ENCODE peak calls at places on chromosome 22, in eight cellular contexts. M, N, O, H, D, J, W and K are unnamed samples.

GRCh38 chr22:17562906-17563870 is at the start of gene SLC25A18:
- DNase-seq in M (no peak), N (no peak), O (no peak), H (no peak), D (no peak), J (no peak), W (no peak), K (no peak)

GRCh38 chr22:39825661-39826102 is 67.9 kb downstream of the ENTHD1 start:
- DNase-seq in M (no peak), N (no peak), O (no peak), H (no peak), D (no peak), J (no peak), W (no peak), K (no peak)

GRCh38 chr22:37292641-37293040 is 10.3 kb downstream of the CYTH4 start:
- DNase-seq in M (no peak), N (no peak), O (no peak), H (no peak), D (no peak), J (no peak), W (no peak), K (peak)

GRCh38 chr22:47102081-47102480 is 339.6 kb downstream of the TBC1D22A start:
- DNase-seq in M (no peak), N (no peak), O (no peak), H (no peak), D (no peak), J (no peak), W (no peak), K (no peak)

GRCh38 chr22:23695141-23695540 is 4.3 kb downstream of the RGL4 start:
- DNase-seq in M (no peak), N (no peak), O (no peak), H (no peak), D (no peak), J (no peak), W (no peak), K (no peak)

GRCh38 chr22:36872866-36873498 is 12.2 kb downstream of the NCF4 start:
- DNase-seq in M (no peak), N (no peak), O (no peak), H (no peak), D (no peak), J (no peak), W (no peak), K (no peak)

GRCh38 chr22:43356881-43357280 is 13.7 kb upstream of the SCUBE1 start:
- DNase-seq in M (no peak), N (no peak), O (no peak), H (no peak), D (no peak), J (no peak), W (no peak), K (no peak)

GRCh38 chr22:50403701-50404101 is 60.6 kb downstream of the PPP6R2 start:
- DNase-seq in M (peak), N (no peak), O (peak), H (peak), D (no peak), J (no peak), W (no peak), K (no peak)

GRCh38 chr22:50010676-50011446 is 1.7 kb downstream of the IL17REL start:
- DNase-seq in M (peak), N (no peak), O (no peak), H (no peak), D (no peak), J (peak), W (no peak), K (peak)

GRCh38 chr22:25845985-25846745 is 104.2 kb downstream of the MYO18B start:
- DNase-seq in M (no peak), N (no peak), O (no peak), H (no peak), D (no peak), J (no peak), W (no peak), K (no peak)

GRCh38 chr22:44313385-44314006 is 745 bp upstream of the SHISAL1 start:
- DNase-seq in M (no peak), N (no peak), O (no peak), H (no peak), D (no peak), J (no peak), W (no peak), K (no peak)

GRCh38 chr22:25048659-25049657 is 96.4 kb downstream of the KIAA1671 start:
- DNase-seq in M (peak), N (peak), O (no peak), H (peak), D (peak), J (peak), W (peak), K (peak)

GRCh38 chr22:37021041-37021440 is 1.5 kb downstream of the MPST start:
- DNase-seq in M (no peak), N (no peak), O (no peak), H (no peak), D (no peak), J (no peak), W (no peak), K (no peak)

GRCh38 chr22:39308614-39309363 is 10.6 kb downstream of the RPL3 start:
- DNase-seq in M (peak), N (peak), O (peak), H (no peak), D (peak), J (no peak), W (peak), K (no peak)

GRCh38 chr22:35376728-35377472 is 4.0 kb upstream of the HMOX1 start:
- DNase-seq in M (peak), N (peak), O (peak), H (peak), D (peak), J (no peak), W (peak), K (no peak)

GRCh38 chr22:32539631-32540449 is 65.2 kb downstream of the FBXO7 start:
- DNase-seq in M (no peak), N (no peak), O (no peak), H (no peak), D (no peak), J (no peak), W (no peak), K (no peak)

GRCh38 chr22:27240298-27240885 is 561.2 kb downstream of the MN1 start:
- DNase-seq in M (no peak), N (no peak), O (no peak), H (peak), D (no peak), J (no peak), W (no peak), K (no peak)

GRCh38 chr22:33088418-33088817 is 30.2 kb upstream of the SYN3 start:
- DNase-seq in M (no peak), N (no peak), O (no peak), H (no peak), D (no peak), J (no peak), W (no peak), K (no peak)

GRCh38 chr22:40001800-40002577 is 7.2 kb downstream of the FAM83F start:
- DNase-seq in M (no peak), N (no peak), O (no peak), H (no peak), D (peak), J (no peak), W (peak), K (no peak)

GRCh38 chr22:24285245-24285644 is 14.6 kb downstream of the SPECC1L start:
- DNase-seq in M (no peak), N (no peak), O (no peak), H (no peak), D (no peak), J (no peak), W (peak), K (no peak)

GRCh38 chr22:25232301-25232700 is 12.9 kb downstream of the CRYBB2 start:
- DNase-seq in M (no peak), N (no peak), O (no peak), H (no peak), D (peak), J (no peak), W (peak), K (no peak)

GRCh38 chr22:48445113-48445827 is 1382.4 kb downstream of the BRD1 start:
- DNase-seq in M (peak), N (no peak), O (no peak), H (no peak), D (no peak), J (no peak), W (no peak), K (peak)

GRCh38 chr22:25139062-25139461 is 60.6 kb upstream of the CRYBB3 start:
- DNase-seq in M (no peak), N (no peak), O (no peak), H (no peak), D (no peak), J (no peak), W (peak), K (no peak)

GRCh38 chr22:44037519-44038370 is 13.6 kb downstream of the PARVB start:
- DNase-seq in M (no peak), N (no peak), O (no peak), H (no peak), D (peak), J (no peak), W (peak), K (no peak)

GRCh38 chr22:38730411-38730871 is 24.7 kb downstream of the GTPBP1 start:
- DNase-seq in M (no peak), N (peak), O (peak), H (peak), D (no peak), J (no peak), W (no peak), K (no peak)

GRCh38 chr22:50360578-50360977 is 17.5 kb downstream of the PPP6R2 start:
- DNase-seq in M (no peak), N (no peak), O (no peak), H (no peak), D (no peak), J (no peak), W (no peak), K (no peak)

GRCh38 chr22:38981005-38981658 is 1.0 kb upstream of the APOBEC3B start:
- DNase-seq in M (no peak), N (no peak), O (no peak), H (peak), D (peak), J (no peak), W (peak), K (peak)

GRCh38 chr22:36979511-36979910 is 39.7 kb downstream of the TST start:
- DNase-seq in M (no peak), N (no peak), O (no peak), H (no peak), D (no peak), J (no peak), W (no peak), K (no peak)

GRCh38 chr22:49310354-49310753 is 517.3 kb downstream of the BRD1 start:
- DNase-seq in M (no peak), N (peak), O (no peak), H (no peak), D (no peak), J (peak), W (no peak), K (peak)

GRCh38 chr22:47175151-47175760 is 412.8 kb downstream of the TBC1D22A start:
- DNase-seq in M (no peak), N (peak), O (peak), H (no peak), D (no peak), J (no peak), W (peak), K (peak)

GRCh38 chr22:37630839-37631435 is 8.5 kb upstream of the SH3BP1 start:
- DNase-seq in M (no peak), N (peak), O (peak), H (no peak), D (no peak), J (no peak), W (no peak), K (peak)

GRCh38 chr22:17969732-17970131 is 54.6 kb downstream of the MICAL3 start:
- DNase-seq in M (no peak), N (no peak), O (no peak), H (no peak), D (peak), J (no peak), W (peak), K (no peak)

GRCh38 chr22:50688448-50688847 is 15.8 kb downstream of the SHANK3 start:
- DNase-seq in M (no peak), N (no peak), O (no peak), H (no peak), D (no peak), J (no peak), W (no peak), K (peak)

GRCh38 chr22:32752868-32753520 is 48.5 kb upstream of the TIMP3 start:
- DNase-seq in M (no peak), N (no peak), O (no peak), H (no peak), D (no peak), J (no peak), W (peak), K (no peak)

GRCh38 chr22:27879923-27880322 is 39.1 kb downstream of the PITPNB start:
- DNase-seq in M (no peak), N (no peak), O (no peak), H (no peak), D (peak), J (no peak), W (peak), K (no peak)

GRCh38 chr22:49701380-49702067 is 126.1 kb downstream of the BRD1 start:
- DNase-seq in M (no peak), N (no peak), O (no peak), H (no peak), D (no peak), J (no peak), W (no peak), K (no peak)

GRCh38 chr22:35819421-35819820 is 101.7 kb downstream of the APOL5 start:
- DNase-seq in M (no peak), N (no peak), O (no peak), H (no peak), D (no peak), J (no peak), W (no peak), K (no peak)

GRCh38 chr22:35582861-35583670 is 34.1 kb downstream of the MB start:
- DNase-seq in M (peak), N (no peak), O (no peak), H (peak), D (peak), J (peak), W (peak), K (no peak)

GRCh38 chr22:19957445-19957844 is 15.8 kb upstream of the TXNRD2 start:
- DNase-seq in M (peak), N (peak), O (no peak), H (no peak), D (no peak), J (no peak), W (no peak), K (peak)
- TF ChIP-seq CTCF in M (no peak), N (no peak), O (no peak), H (no peak), D (no peak), J (no peak), W (no peak), K (peak)

GRCh38 chr22:30969532-30970355 is 679 bp downstream of the TUG1 start:
- DNase-seq in M (no peak), N (no peak), O (peak), H (no peak), D (peak), J (peak), W (peak), K (no peak)

GRCh38 chr22:30968015-30968923 is at the start of gene MORC2:
- DNase-seq in M (peak), N (peak), O (no peak), H (peak), D (peak), J (no peak), W (peak), K (no peak)

GRCh38 chr22:30968924-30969531 is at the start of gene TUG1:
- DNase-seq in M (peak), N (peak), O (peak), H (peak), D (peak), J (peak), W (peak), K (peak)

GRCh38 chr22:30964858-30965257 is 3.7 kb downstream of the MORC2 start:
- DNase-seq in M (no peak), N (no peak), O (no peak), H (no peak), D (no peak), J (no peak), W (no peak), K (no peak)

GRCh38 chr22:30970356-30970746 is 1.3 kb downstream of the TUG1 start:
- DNase-seq in M (no peak), N (no peak), O (no peak), H (no peak), D (no peak), J (no peak), W (no peak), K (no peak)
- TF ChIP-seq CTCF in M (no peak), N (no peak), O (no peak), H (no peak), D (no peak), J (no peak), W (no peak), K (no peak)

GRCh38 chr22:29700949-29701927 is 18.6 kb upstream of the CABP7 start:
- DNase-seq in M (no peak), N (peak), O (no peak), H (no peak), D (peak), J (no peak), W (no peak), K (no peak)
- TF ChIP-seq CTCF in M (no peak), N (no peak), O (no peak), H (peak), D (peak), J (no peak), W (no peak), K (peak)

DNA sequence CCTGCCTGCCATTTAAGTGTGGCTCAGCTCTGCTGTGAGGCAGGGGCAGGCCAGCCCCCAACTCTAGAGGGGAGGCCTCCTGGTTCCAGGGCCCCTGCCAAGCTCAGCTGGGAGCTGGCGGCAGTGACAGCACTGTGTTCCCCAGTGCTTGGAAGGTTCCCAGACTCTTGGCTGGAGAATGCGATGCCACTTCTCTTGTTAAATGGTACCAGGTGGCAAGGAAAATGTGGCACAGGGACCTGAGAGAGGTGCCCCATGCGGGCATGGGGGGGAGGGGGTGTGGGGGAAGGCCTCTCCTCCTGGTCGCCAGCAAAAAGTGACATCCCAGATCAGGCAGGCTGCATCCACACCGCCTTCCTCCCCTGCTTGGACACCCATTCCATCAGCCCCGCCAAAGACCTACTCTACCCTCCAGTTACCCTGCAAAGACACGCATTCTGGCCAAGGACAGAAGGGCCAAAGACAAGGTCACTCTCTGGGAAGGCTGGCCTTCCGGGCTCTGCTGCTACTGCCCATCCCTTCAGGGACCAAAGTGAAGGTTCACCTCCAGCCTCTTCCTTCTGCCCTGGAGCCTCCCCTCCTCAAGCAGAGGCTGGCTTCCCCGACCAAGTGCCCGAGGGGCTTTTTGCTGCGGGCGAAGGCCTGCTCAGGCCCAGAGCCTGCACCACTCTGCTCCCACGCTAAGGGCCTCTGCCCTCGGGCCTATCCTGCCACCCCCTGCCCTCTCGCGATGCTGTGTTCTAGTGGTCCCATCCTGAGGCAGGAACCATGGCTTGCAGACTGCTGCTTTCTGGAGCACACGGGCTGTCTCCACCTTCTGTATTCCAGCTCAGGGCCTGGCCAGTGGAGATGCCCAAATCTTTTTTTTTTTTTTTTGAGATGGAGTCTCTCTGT is 8.7 kb upstream of the TNFRSF13C start:
- DNase-seq in M (no peak), N (no peak), O (no peak), H (no peak), D (no peak), J (no peak), W (no peak), K (no peak)
- TF ChIP-seq CTCF in M (no peak), N (no peak), O (no peak), H (no peak), D (no peak), J (no peak), W (no peak), K (no peak)

GRCh38 chr22:22092974-22093373 is 110.4 kb upstream of the TOP3B start:
- DNase-seq in M (no peak), N (no peak), O (no peak), H (no peak), D (no peak), J (no peak), W (no peak), K (no peak)

GRCh38 chr22:22094921-22095320 is 112.3 kb upstream of the TOP3B start:
- DNase-seq in M (no peak), N (no peak), O (no peak), H (no peak), D (no peak), J (no peak), W (peak), K (no peak)

GRCh38 chr22:22093743-22094142 is 111.2 kb upstream of the TOP3B start:
- DNase-seq in M (no peak), N (no peak), O (no peak), H (no peak), D (no peak), J (no peak), W (no peak), K (no peak)

GRCh38 chr22:22092101-22092500 is 109.5 kb upstream of the TOP3B start:
- DNase-seq in M (no peak), N (no peak), O (no peak), H (no peak), D (no peak), J (no peak), W (no peak), K (no peak)

GRCh38 chr22:22094514-22094913 is 111.9 kb upstream of the TOP3B start:
- DNase-seq in M (no peak), N (no peak), O (no peak), H (no peak), D (no peak), J (no peak), W (no peak), K (no peak)
- TF ChIP-seq CTCF in M (no peak), N (no peak), O (no peak), H (no peak), D (no peak), J (no peak), W (no peak), K (no peak)

GRCh38 chr22:45548991-45549736 is 46.5 kb downstream of the FBLN1 start:
- DNase-seq in M (no peak), N (peak), O (no peak), H (no peak), D (peak), J (no peak), W (peak), K (peak)
- TF ChIP-seq CTCF in M (peak), N (peak), O (no peak), H (no peak), D (no peak), J (no peak), W (peak), K (peak)